ENCODE peak calls at places on chromosomes 12 and 14, in nine cellular contexts. E, D, U, K, Q, X, T, F and W are unnamed samples.

GRCh38 chr12:124410354-124411175 is 115.7 kb downstream of the RFLNA start:
- DNase-seq in E (peak), D (no peak), U (no peak), K (no peak), Q (no peak), X (no peak), T (no peak), F (no peak), W (no peak)

GRCh38 chr14:59969319-59969718 is 49.4 kb downstream of the LRRC9 start:
- DNase-seq in E (no peak), D (peak), U (peak), K (no peak), Q (no peak), X (no peak), T (no peak), F (no peak), W (no peak)

GRCh38 chr14:54342806-54343205 is 54.0 kb upstream of the CDKN3 start:
- DNase-seq in E (no peak), D (no peak), U (no peak), K (no peak), Q (no peak), X (no peak), T (no peak), F (no peak), W (no peak)

GRCh38 chr12:42385341-42385841 is 59.4 kb downstream of the PPHLN1 start:
- DNase-seq in E (no peak), D (no peak), U (no peak), K (no peak), Q (no peak), X (no peak), T (no peak), F (no peak), W (no peak)

GRCh38 chr12:51820721-51821422 is 27.6 kb downstream of the FIGNL2 start:
- DNase-seq in E (peak), D (no peak), U (peak), K (peak), Q (peak), X (peak), T (peak), F (peak), W (peak)

GRCh38 chr12:46374711-46375110 is 2.1 kb upstream of the SLC38A2 start:
- DNase-seq in E (no peak), D (no peak), U (no peak), K (no peak), Q (no peak), X (no peak), T (no peak), F (no peak), W (no peak)

GRCh38 chr12:129854591-129854990 is 49.2 kb downstream of the TMEM132D start:
- DNase-seq in E (peak), D (no peak), U (no peak), K (no peak), Q (no peak), X (no peak), T (no peak), F (no peak), W (no peak)

GRCh38 chr12:2523317-2523716 is 271.5 kb upstream of the FKBP4 start:
- DNase-seq in E (no peak), D (no peak), U (no peak), K (no peak), Q (no peak), X (no peak), T (no peak), F (no peak), W (no peak)

GRCh38 chr14:28759056-28759657 is 7.4 kb upstream of the FOXG1 start:
- DNase-seq in E (peak), D (no peak), U (no peak), K (no peak), Q (no peak), X (no peak), T (no peak), F (no peak), W (no peak)

GRCh38 chr12:67541625-67541991 is 106.9 kb upstream of the DYRK2 start:
- DNase-seq in E (no peak), D (no peak), U (no peak), K (no peak), Q (no peak), X (no peak), T (no peak), F (no peak), W (no peak)

GRCh38 chr14:96741151-96741977 is 55.8 kb upstream of the VRK1 start:
- DNase-seq in E (peak), D (peak), U (peak), K (peak), Q (peak), X (peak), T (peak), F (peak), W (peak)

GRCh38 chr12:104494816-104495158 is 38.0 kb downstream of the CHST11 start:
- DNase-seq in E (no peak), D (no peak), U (no peak), K (no peak), Q (no peak), X (no peak), T (peak), F (no peak), W (no peak)

GRCh38 chr14:69013943-69014782 is 35.1 kb upstream of the ACTN1 start:
- DNase-seq in E (peak), D (peak), U (peak), K (no peak), Q (no peak), X (peak), T (no peak), F (no peak), W (no peak)